ENCODE peak calls at places on chromosomes 1 and 21, in four cellular contexts. M, P, Q and J are unnamed samples.

GRCh38 chr1:246454655-246455054 is 52.4 kb downstream of the SMYD3 start:
- DNase-seq in M (no peak), Q (no peak), P (no peak), J (no peak)

GRCh38 chr1:54224233-54224632 is 24.3 kb downstream of the MRPL37 start:
- DNase-seq in M (no peak), P (no peak), Q (no peak), J (no peak)

GRCh38 chr1:17744666-17745563 is 10.2 kb upstream of the ACTL8 start:
- DNase-seq in Q (no peak), M (no peak), P (no peak), J (no peak)

GRCh38 chr21:37264808-37265207 is 2.3 kb downstream of the VPS26C start:
- DNase-seq in P (no peak), Q (no peak), M (no peak), J (no peak)

GRCh38 chr1:7039590-7039989 is 254.3 kb downstream of the CAMTA1 start:
- DNase-seq in M (no peak), P (no peak), Q (no peak), J (no peak)

GRCh38 chr1:31617917-31618746 is 643 bp downstream of the HCRTR1 start:
- DNase-seq in Q (peak), M (no peak), P (peak), J (no peak)

GRCh38 chr1:209648366-209648765 is 3.9 kb downstream of the LAMB3 start:
- DNase-seq in P (no peak), Q (no peak), M (no peak), J (no peak)

GRCh38 chr1:167645161-167645560 is 15.1 kb downstream of the RCSD1 start:
- DNase-seq in M (no peak), P (no peak), Q (no peak), J (no peak)

GRCh38 chr1:94729287-94729686 is 90.9 kb upstream of the SLC44A3 start:
- DNase-seq in Q (no peak), M (no peak), P (no peak), J (no peak)

GRCh38 chr1:44276901-44277300 is 63.6 kb downstream of the DMAP1 start:
- DNase-seq in P (no peak), Q (no peak), M (no peak), J (no peak)

GRCh38 chr1:156876281-156876680 is 15.6 kb downstream of the NTRK1 start:
- DNase-seq in M (no peak), P (no peak), Q (no peak), J (no peak)

GRCh38 chr21:45385549-45386050 is 19.4 kb upstream of the COL18A1 start:
- DNase-seq in Q (no peak), P (no peak), M (no peak), J (no peak)

GRCh38 chr1:69524010-69524409 is 43.7 kb upstream of the LRRC7 start:
- DNase-seq in Q (no peak), M (no peak), P (no peak), J (no peak)

GRCh38 chr1:150371110-150371509 is 7.2 kb downstream of the RPRD2 start:
- DNase-seq in P (no peak), M (no peak), Q (no peak), J (no peak)

GRCh38 chr1:85616736-85617135 is 36.2 kb downstream of the CCN1 start:
- DNase-seq in Q (no peak), M (no peak), P (no peak), J (no peak)

GRCh38 chr1:198864695-198865094 is 225.9 kb downstream of the PTPRC start:
- DNase-seq in P (no peak), Q (no peak), M (no peak), J (no peak)

GRCh38 chr1:201414051-201414738 is 7.3 kb downstream of the TNNI1 start:
- DNase-seq in M (no peak), P (no peak), Q (no peak), J (no peak)

GRCh38 chr1:147626739-147627138 is 43.6 kb downstream of the ACP6 start:
- DNase-seq in M (no peak), Q (no peak), P (no peak), J (no peak)

GRCh38 chr1:40782371-40782956 is 1.1 kb upstream of the KCNQ4 start:
- DNase-seq in P (no peak), M (no peak), Q (peak), J (no peak)

GRCh38 chr1:109252893-109253802 is 3.8 kb downstream of the CELSR2 start:
- DNase-seq in Q (no peak), P (peak), M (peak), J (no peak)
- H3K4me3 ChIP-seq in Q (no peak), P (no peak), M (peak), J (peak)

GRCh38 chr1:153548722-153549695 is at the start of gene S100A3:
- DNase-seq in M (peak), P (no peak), Q (peak), J (peak)
- H3K4me3 ChIP-seq in M (no peak), P (no peak), Q (no peak), J (no peak)

DNA sequence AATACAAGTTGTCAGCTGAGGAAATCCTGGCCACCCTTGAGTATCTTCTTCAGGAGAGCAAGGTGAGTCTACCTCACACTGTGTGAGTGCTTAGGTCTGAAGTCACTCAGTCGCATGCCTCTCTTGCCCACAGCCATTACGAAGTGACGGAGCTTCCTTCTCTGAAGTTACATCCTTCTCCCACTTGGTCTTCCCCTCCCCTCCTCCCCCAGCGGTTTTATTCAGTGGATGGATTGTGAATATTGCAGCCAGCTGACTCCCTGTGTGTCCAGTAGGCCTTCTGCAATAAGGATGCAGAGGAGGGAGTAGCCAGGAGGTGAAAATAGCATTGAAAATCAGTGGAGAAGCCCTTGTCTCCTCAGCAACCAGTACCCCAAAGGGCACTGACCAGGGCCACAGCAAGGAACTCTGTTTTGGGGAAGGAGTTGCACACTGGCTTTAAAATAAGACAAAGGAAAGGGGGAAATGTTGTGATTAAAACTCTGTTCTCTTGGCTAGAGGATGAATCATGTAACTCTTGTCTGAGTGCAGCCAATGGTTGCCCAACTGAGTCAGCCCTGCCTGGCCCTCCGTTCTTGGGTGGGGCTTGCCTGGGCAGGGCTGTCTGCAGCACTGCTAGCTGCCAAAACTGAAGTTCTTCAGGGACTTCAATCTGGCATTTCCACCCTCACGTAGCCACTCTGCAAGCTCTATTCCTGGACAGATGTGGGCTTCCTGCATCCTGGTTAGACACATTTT is 4.4 kb downstream of the S100A10 start:
- DNase-seq in M (no peak), Q (peak), P (no peak), J (no peak)
- H3K4me3 ChIP-seq in M (no peak), Q (no peak), P (no peak), J (peak)

DNA sequence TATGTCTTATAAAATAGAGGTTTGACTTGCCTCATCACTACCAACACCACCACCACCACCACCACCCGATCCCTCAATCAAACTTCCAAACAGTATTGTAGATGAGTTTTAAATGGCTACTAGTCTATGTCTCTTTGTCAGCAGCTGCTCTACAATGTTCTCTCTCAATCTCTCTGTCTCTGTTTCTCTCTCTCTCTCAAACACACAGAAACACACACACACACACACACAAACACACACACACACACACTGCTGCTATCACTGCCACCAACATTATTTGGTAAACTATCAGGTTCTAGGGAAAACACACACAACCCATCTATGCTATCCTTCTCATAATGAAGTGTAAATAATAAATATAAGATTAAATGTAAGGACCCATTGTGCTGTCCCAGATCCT is 2.4 kb downstream of the TNFSF4 start:
- DNase-seq in Q (no peak), P (no peak), M (no peak), J (no peak)
- H3K4me3 ChIP-seq in Q (no peak), P (no peak), M (no peak), J (no peak)

DNA sequence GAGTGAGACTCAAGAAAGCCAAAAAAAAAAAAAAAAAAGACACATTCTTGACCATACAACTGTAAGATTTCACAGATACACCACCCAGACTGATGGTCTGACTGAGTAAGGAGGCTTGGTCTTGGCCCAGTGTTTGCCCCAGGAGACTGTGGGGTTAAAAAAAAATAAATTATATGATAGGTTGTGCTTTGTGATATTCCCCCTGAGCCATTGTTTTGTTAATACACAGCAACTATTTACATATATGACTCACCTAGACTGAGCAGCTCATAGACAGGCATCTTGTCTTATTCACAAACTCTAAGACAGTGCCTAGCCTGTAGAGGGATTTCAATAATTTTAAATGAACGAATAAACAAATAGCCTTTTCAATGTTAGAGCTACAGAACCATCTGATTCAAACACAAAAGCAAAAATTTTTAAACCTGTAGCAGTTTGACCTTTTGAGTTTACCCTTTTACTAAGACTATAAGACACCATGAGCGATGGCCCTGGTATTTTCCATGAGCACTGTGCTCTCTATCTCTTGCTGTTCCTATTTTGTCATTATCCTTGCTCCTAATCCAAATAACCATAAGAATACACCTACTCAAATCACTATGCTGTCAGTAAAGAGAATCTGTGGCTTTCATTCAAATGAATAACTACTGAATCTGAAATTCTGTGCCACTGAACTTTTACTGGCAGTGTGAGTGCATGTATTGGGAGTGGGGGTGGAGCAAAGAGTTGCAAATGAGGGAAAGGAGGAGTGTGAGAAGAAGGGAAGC is 199.4 kb upstream of the PTBP2 start:
- DNase-seq in Q (no peak), M (no peak), P (no peak), J (peak)
- H3K4me3 ChIP-seq in Q (no peak), M (no peak), P (no peak), J (no peak)

DNA sequence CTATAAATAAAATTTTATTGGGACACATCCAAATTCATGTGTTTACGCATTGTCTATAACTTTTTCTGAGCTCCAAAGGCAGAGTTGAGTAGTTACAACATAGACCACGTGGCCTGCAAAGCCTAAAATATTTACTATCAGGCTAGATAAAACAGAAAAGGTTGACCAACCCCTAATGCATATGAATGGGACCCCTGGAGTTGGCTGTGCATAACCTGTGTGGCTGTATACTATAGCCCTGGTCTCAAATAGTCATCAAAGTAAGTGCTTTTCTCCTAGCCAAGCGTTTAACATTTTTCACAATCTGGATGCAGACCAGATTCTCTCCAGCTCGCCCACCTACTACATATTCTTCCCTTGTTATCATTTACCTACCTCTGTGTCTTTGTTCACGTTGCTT is 60.4 kb downstream of the CYYR1 start:
- DNase-seq in Q (no peak), P (no peak), M (no peak), J (no peak)
- H3K4me3 ChIP-seq in Q (no peak), P (no peak), M (no peak), J (no peak)

DNA sequence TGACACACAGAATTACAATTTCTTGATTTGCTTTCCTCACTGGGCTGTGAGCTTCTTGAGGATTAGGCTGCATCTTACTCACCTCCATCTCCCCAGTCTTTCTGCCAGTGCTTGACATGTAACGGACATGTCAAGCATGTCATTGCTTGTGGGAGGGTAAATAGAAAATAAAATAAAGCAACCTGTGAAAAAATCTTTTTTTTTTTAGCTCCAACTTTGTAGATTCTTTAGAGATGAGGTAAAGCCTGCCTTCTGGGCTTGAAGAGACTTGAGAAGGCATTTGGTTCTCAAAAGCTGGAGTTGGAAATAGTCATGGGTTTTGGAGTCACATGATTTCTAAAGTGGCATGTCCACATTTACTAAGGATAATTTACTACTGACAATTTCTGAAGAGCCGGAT is 158.1 kb downstream of the PLXNA2 start:
- DNase-seq in P (no peak), Q (no peak), M (no peak), J (no peak)
- H3K4me3 ChIP-seq in P (peak), Q (peak), M (no peak), J (peak)

GRCh38 chr1:22189619-22190018 is 46.7 kb upstream of the WNT4 start:
- DNase-seq in P (no peak), Q (no peak), M (no peak), J (no peak)

GRCh38 chr1:22190251-22190650 is 47.4 kb upstream of the WNT4 start:
- DNase-seq in Q (no peak), P (no peak), M (no peak), J (no peak)

GRCh38 chr1:22190731-22191130 is 47.8 kb upstream of the WNT4 start:
- DNase-seq in P (no peak), Q (no peak), M (no peak), J (no peak)

GRCh38 chr1:22188436-22188835 is 45.5 kb upstream of the WNT4 start:
- DNase-seq in M (no peak), Q (no peak), P (no peak), J (no peak)

GRCh38 chr1:22188914-22189313 is 46.0 kb upstream of the WNT4 start:
- DNase-seq in Q (no peak), M (no peak), P (no peak), J (no peak)
- H3K4me3 ChIP-seq in Q (no peak), M (no peak), P (no peak), J (no peak)